ENCODE peak calls at places on chromosomes 1 and 21, in four cellular contexts. P, U, S and V are unnamed samples.

GRCh38 chr1:199247891-199248290 is 609.1 kb downstream of the PTPRC start:
- DNase-seq in P (no peak), U (no peak), S (no peak), V (no peak)

GRCh38 chr1:38489844-38490270 is 369.7 kb downstream of the RRAGC start:
- DNase-seq in P (no peak), U (peak; percentile 98), S (peak; percentile 18), V (peak; percentile 97)

GRCh38 chr1:60679524-60679923 is 402.8 kb upstream of the NFIA start:
- DNase-seq in P (no peak), U (no peak), S (no peak), V (peak; percentile 28)

GRCh38 chr1:74731399-74732052 is 1.3 kb downstream of the CRYZ start:
- DNase-seq in P (no peak), U (no peak), S (peak; percentile 92), V (no peak)

GRCh38 chr1:46798820-46799219 is at the start of gene CYP4B1:
- DNase-seq in P (no peak), U (no peak), S (no peak), V (no peak)

GRCh38 chr1:75124510-75124909 is 9.7 kb upstream of the LHX8 start:
- DNase-seq in P (no peak), U (no peak), S (peak; percentile 6), V (no peak)

GRCh38 chr1:94954292-94955220 is 27.6 kb upstream of the CNN3 start:
- DNase-seq in P (no peak), U (no peak), S (no peak), V (peak; percentile 66)

GRCh38 chr21:44572959-44573583 is 458 bp upstream of the KRTAP10-4 start:
- DNase-seq in P (no peak), U (no peak), S (peak; percentile 43), V (no peak)

GRCh38 chr1:175514309-175515001 is 228.9 kb downstream of the TNR start:
- DNase-seq in P (no peak), U (no peak), S (no peak), V (no peak)

GRCh38 chr21:42835211-42835610 is 44.1 kb downstream of the WDR4 start:
- DNase-seq in P (no peak), U (no peak), S (no peak), V (no peak)

GRCh38 chr1:203133969-203134725 is 6.6 kb downstream of the ADORA1 start:
- DNase-seq in P (no peak), U (no peak), S (no peak), V (no peak)

GRCh38 chr1:19439464-19440171 is 45.7 kb downstream of the CAPZB start:
- DNase-seq in P (no peak), U (no peak), S (no peak), V (no peak)

GRCh38 chr1:217453816-217454215 is 177.1 kb downstream of the GPATCH2 start:
- DNase-seq in P (no peak), U (no peak), S (no peak), V (no peak)

GRCh38 chr21:28770867-28771661 is 221.6 kb downstream of the LTN1 start:
- DNase-seq in P (no peak), U (no peak), S (no peak), V (no peak)

GRCh38 chr21:42590431-42591131 is 62.8 kb upstream of the PDE9A start:
- DNase-seq in P (no peak), U (no peak), S (no peak), V (no peak)

GRCh38 chr1:157399984-157400382 is 152.3 kb downstream of the FCRL5 start:
- DNase-seq in P (no peak), U (no peak), S (peak; percentile 10), V (peak; percentile 16)

GRCh38 chr1:90344963-90345730 is 350.2 kb downstream of the ZNF326 start:
- DNase-seq in P (no peak), U (no peak), S (no peak), V (no peak)

GRCh38 chr1:180981596-180982387 is 40.9 kb downstream of the STX6 start:
- DNase-seq in P (peak; percentile 47), U (no peak), S (no peak), V (peak; percentile 16)

GRCh38 chr1:229035054-229035747 is 235.7 kb upstream of the RAB4A start:
- DNase-seq in P (peak; percentile 66), U (no peak), S (no peak), V (no peak)

GRCh38 chr1:206905295-206906164 is 8.3 kb downstream of the IL24 start:
- DNase-seq in P (no peak), U (no peak), S (no peak), V (no peak)

GRCh38 chr1:187491082-187491720 is 662.5 kb downstream of the PLA2G4A start:
- DNase-seq in P (no peak), U (no peak), S (peak; percentile 45), V (no peak)

GRCh38 chr1:16716691-16717173 is 23.6 kb upstream of the RNU1-4 start:
- DNase-seq in P (no peak), U (no peak), S (no peak), V (no peak)

GRCh38 chr1:115301438-115302020 is 36.5 kb downstream of the NGF start:
- DNase-seq in P (no peak), U (no peak), S (no peak), V (no peak)

GRCh38 chr1:46517010-46517600 is 27.5 kb downstream of the DMBX1 start:
- DNase-seq in P (no peak), U (peak; percentile 74), S (no peak), V (peak; percentile 82)

GRCh38 chr1:48093696-48094518 is 96.7 kb upstream of the TRABD2B start:
- DNase-seq in P (no peak), U (peak; percentile 43), S (peak; percentile 65), V (peak; percentile 86)

GRCh38 chr1:154752273-154753030 is 117.6 kb downstream of the KCNN3 start:
- DNase-seq in P (no peak), U (no peak), S (no peak), V (no peak)

GRCh38 chr1:10814954-10815862 is 18.8 kb upstream of the CASZ1 start:
- DNase-seq in P (no peak), U (no peak), S (peak; percentile 28), V (peak; percentile 27)

GRCh38 chr1:224704409-224704735 is 88.3 kb downstream of the CNIH3 start:
- DNase-seq in P (no peak), U (no peak), S (no peak), V (no peak)

GRCh38 chr1:58881471-58881994 is 97.7 kb upstream of the JUN start:
- DNase-seq in P (no peak), U (no peak), S (peak; percentile 96), V (no peak)

GRCh38 chr1:39268112-39268581 is 63.7 kb downstream of the MACF1 start:
- DNase-seq in P (no peak), U (no peak), S (no peak), V (peak; percentile 27)

GRCh38 chr21:38083534-38083933 is 167.3 kb upstream of the KCNJ6 start:
- DNase-seq in P (no peak), U (no peak), S (no peak), V (no peak)

GRCh38 chr1:47725732-47726495 is 271.3 kb downstream of the TRABD2B start:
- DNase-seq in P (peak; percentile 7), U (no peak), S (peak; percentile 43), V (peak; percentile 90)

GRCh38 chr1:239253032-239253431 is 133.3 kb upstream of the CHRM3 start:
- DNase-seq in P (no peak), U (no peak), S (no peak), V (no peak)

GRCh38 chr1:156659672-156659993 is 17.6 kb downstream of the NES start:
- DNase-seq in P (no peak), U (no peak), S (no peak), V (no peak)

GRCh38 chr21:27564684-27565280 is 597.9 kb upstream of the ADAMTS5 start:
- DNase-seq in P (no peak), U (peak; percentile 7), S (no peak), V (peak; percentile 57)

GRCh38 chr1:159554681-159555080 is 18.9 kb upstream of the OR10J5 start:
- DNase-seq in P (no peak), U (no peak), S (no peak), V (no peak)

DNA sequence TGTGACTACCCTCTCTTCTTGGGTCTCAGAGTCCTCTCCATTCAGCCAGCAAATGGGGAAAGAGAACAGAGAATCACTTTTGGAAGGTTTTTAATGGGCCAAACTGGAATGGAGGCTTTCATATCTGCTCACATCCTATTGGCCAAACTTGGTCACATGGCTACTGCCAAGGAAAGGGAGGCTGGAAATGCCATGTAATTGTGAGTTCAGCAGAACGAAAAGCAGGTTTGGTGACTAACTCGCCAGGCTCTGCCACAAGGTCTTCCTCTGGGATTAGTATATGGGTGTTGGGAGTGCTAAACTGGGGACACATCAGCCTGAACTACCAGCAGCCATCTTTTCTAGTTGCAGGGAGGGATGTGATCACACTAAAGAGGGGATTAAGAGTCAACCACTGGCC is 19.2 kb downstream of the RD3 start:
- DNase-seq in P (no peak), U (no peak), S (no peak), V (no peak)
- H3K9ac ChIP-seq in P (no peak overlapping the region), U (no peak overlapping the region), S (no peak overlapping the region), V (no peak overlapping the region)

GRCh38 chr1:44489481-44489880 is 84.4 kb downstream of the RNF220 start:
- DNase-seq in P (no peak), U (no peak), S (no peak), V (no peak)
- TF ChIP-seq SUZ12 in P (no peak), U (no peak), S (no peak), V (no peak)

GRCh38 chr1:53122847-53123461 is 19.5 kb downstream of the SLC1A7 start:
- DNase-seq in P (no peak), U (no peak), S (no peak), V (no peak)

GRCh38 chr1:53122194-53122846 is 20.1 kb downstream of the SLC1A7 start:
- DNase-seq in P (no peak), U (no peak), S (no peak), V (no peak)

GRCh38 chr1:53121319-53122172 is 20.9 kb downstream of the SLC1A7 start:
- DNase-seq in P (no peak), U (no peak), S (peak; percentile 83), V (no peak)

GRCh38 chr1:53125122-53125521 is 17.3 kb downstream of the SLC1A7 start:
- DNase-seq in P (no peak), U (no peak), S (no peak), V (no peak)

GRCh38 chr1:53123462-53124129 is 18.8 kb downstream of the SLC1A7 start:
- DNase-seq in P (no peak), U (no peak), S (no peak), V (no peak)
- H3K9ac ChIP-seq in P (no peak overlapping the region), U (no peak overlapping the region), S (no peak overlapping the region), V (peak overlapping the region; percentile 18)

GRCh38 chr1:200556005-200556404 is 64.5 kb downstream of the KIF14 start:
- DNase-seq in P (no peak), U (no peak), S (no peak), V (no peak)

GRCh38 chr1:200546577-200546976 is 74.0 kb downstream of the KIF14 start:
- DNase-seq in P (no peak), U (no peak), S (no peak), V (no peak)

DNA sequence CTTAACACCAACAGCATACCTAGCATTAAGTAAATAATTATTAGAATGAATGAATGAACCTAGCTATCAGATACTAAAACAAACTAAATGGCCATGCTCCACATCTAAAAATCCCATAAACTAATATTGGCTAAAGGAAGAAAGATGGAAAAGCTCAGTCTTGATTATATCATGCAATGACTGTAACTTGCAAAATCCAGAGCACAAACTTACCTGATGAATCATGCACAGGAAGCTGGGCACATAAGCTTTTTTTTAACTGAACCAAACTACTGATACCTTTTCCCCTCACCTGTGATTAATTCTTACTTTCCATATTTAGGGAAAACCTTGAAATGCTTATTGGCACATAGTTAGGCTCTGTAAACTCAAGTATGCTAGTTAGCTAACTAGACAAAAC is 70.2 kb downstream of the KIF14 start:
- DNase-seq in P (no peak), U (no peak), S (no peak), V (no peak)
- TF ChIP-seq SUZ12 in P (no peak), U (no peak), S (no peak), V (no peak)